ENCODE peak calls at places on chromosome 4, in nine cellular contexts. Y is esophagus muscularis mucosa, D is suprapubic skin, K is stomach, U is SK-N-SH, Z is K562, F is A549, Q is ovary, L is tibial nerve. S is an unnamed sample.
A peak's percentile ranks its signal among the peaks of the same experiment; 100 is the strongest.

GRCh38 chr4:22170353-22170752 is 221.8 kb upstream of the KCNIP4 start:
- DNase-seq in Y (no peak), D (no peak), K (no peak), U (no peak), Z (no peak), F (no peak), Q (no peak), L (no peak), S (no peak)

GRCh38 chr4:42143996-42144395 is 8.5 kb downstream of the BEND4 start:
- DNase-seq in Y (no peak), D (no peak), K (no peak), U (no peak), Z (no peak), F (no peak), Q (no peak), L (no peak), S (no peak)

GRCh38 chr4:72449705-72450104 is 119.3 kb downstream of the ADAMTS3 start:
- DNase-seq in Y (no peak), D (no peak), K (no peak), U (no peak), Z (no peak), F (no peak), Q (no peak), L (no peak), S (no peak)

GRCh38 chr4:93480452-93480851 is 348.1 kb upstream of the ATOH1 start:
- DNase-seq in Y (no peak), D (no peak), K (no peak), U (no peak), Z (no peak), F (no peak), Q (no peak), L (no peak), S (no peak)

GRCh38 chr4:48578132-48578964 is 88.3 kb downstream of the ZAR1 start:
- DNase-seq in Y (no peak), D (no peak), K (peak; percentile 60), U (peak; percentile 59), Z (peak; percentile 57), F (peak; percentile 18), Q (peak; percentile 71), L (peak; percentile 89), S (no peak)

GRCh38 chr4:118989098-118990080 is 100.7 kb downstream of the SYNPO2 start:
- DNase-seq in Y (peak; percentile 91), D (no peak), K (no peak), U (no peak), Z (no peak), F (peak; percentile 7), Q (no peak), L (no peak), S (no peak)

GRCh38 chr4:147778942-147779341 is 47.1 kb downstream of the ARHGAP10 start:
- DNase-seq in Y (no peak), D (no peak), K (no peak), U (no peak), Z (no peak), F (no peak), Q (no peak), L (no peak), S (no peak)

GRCh38 chr4:11720292-11720691 is 291.6 kb upstream of the HS3ST1 start:
- DNase-seq in Y (no peak), D (no peak), K (no peak), U (peak; percentile 4), Z (peak; percentile 9), F (peak; percentile 2), Q (no peak), L (peak; percentile 16), S (no peak)

DNA sequence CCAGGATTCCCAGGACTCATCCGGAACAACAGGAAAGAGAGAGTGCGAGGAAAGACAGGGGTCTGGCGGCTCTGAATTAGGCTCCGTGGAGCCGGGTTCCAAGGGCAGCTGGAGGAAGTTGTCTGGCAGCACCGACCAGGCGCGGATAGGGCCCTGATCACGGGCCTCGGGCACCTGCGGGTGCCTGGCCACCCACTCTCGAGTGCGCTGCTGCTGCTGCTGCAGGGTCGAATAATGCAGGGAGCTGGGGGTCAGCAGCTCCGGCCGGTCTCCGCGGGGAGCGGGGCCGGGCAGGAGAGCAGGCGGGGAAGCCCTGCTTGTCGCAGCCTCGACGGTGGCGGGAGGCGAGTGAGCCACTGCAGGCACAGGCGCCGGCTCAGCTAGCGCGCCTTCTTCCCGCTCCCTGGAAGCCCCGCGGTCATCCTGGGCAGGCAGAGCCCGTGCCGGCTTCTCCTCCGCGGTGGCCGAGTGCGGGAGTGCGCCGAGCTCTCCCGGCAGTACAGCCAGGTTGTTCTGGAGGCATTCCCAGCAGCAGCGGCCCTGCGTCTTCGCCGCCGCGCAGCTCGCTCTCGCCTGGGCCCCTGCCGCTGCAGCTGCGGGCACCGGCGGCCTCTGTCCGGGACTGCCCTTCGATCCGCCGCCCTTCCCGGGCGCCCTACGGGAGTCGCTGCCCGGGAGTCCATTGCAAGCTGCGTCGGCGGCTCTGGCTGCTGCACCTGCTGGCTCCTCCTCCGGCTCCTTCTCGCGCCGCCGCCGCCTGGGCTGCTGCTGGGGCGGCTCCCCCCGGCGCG is 1.0 kb downstream of the SOWAHB start:
- DNase-seq in Y (no peak), D (no peak), K (peak; percentile 70), U (peak; percentile 76), Z (no peak), F (peak; percentile 19), Q (no peak), L (no peak), S (peak; percentile 47)
- TF ChIP-seq EP300 in Y (no peak), D (no peak), K (no peak), U (no peak), Z (no peak), F (no peak), Q (no peak), L (no peak), S (no peak)

GRCh38 chr4:80069837-80070788 is 2.9 kb downstream of the ANTXR2 start:
- DNase-seq in Y (no peak), D (no peak), K (no peak), U (no peak), Z (no peak), F (no peak), Q (no peak), L (no peak), S (no peak)

GRCh38 chr4:80070880-80071620 is 2.0 kb downstream of the ANTXR2 start:
- DNase-seq in Y (no peak), D (no peak), K (no peak), U (no peak), Z (no peak), F (no peak), Q (no peak), L (no peak), S (no peak)

GRCh38 chr4:80072607-80073361 is at the start of gene ANTXR2:
- DNase-seq in Y (peak; percentile 96), D (peak; percentile 94), K (peak; percentile 85), U (peak; percentile 86), Z (peak; percentile 84), F (peak; percentile 47), Q (peak; percentile 87), L (peak; percentile 80), S (peak; percentile 94)

GRCh38 chr4:80073362-80074008 is 456 bp upstream of the ANTXR2 start:
- DNase-seq in Y (no peak), D (no peak), K (no peak), U (no peak), Z (no peak), F (no peak), Q (no peak), L (no peak), S (no peak)

GRCh38 chr4:80071643-80072606 is 1.1 kb downstream of the ANTXR2 start:
- DNase-seq in Y (no peak), D (peak; percentile 80), K (peak; percentile 39), U (no peak), Z (peak; percentile 38), F (no peak), Q (peak; percentile 62), L (peak; percentile 39), S (no peak)
- TF ChIP-seq CTCF in Y (no peak), D (no peak), K (no peak), U (no peak), Z (no peak), F (no peak), Q (no peak), L (no peak), S (no peak)

GRCh38 chr4:1215347-1216075 is 33.4 kb downstream of the CTBP1 start:
- DNase-seq in Y (no peak), D (no peak), K (peak; percentile 43), U (no peak), Z (no peak), F (no peak), Q (no peak), L (peak; percentile 44), S (no peak)

GRCh38 chr4:1218892-1219552 is 29.9 kb downstream of the CTBP1 start:
- DNase-seq in Y (no peak), D (no peak), K (no peak), U (no peak), Z (no peak), F (no peak), Q (no peak), L (no peak), S (no peak)

GRCh38 chr4:1216076-1216614 is 32.8 kb downstream of the CTBP1 start:
- DNase-seq in Y (no peak), D (no peak), K (no peak), U (no peak), Z (no peak), F (no peak), Q (no peak), L (no peak), S (no peak)

GRCh38 chr4:1216869-1217294 is 32.0 kb downstream of the CTBP1 start:
- DNase-seq in Y (no peak), D (peak; percentile 71), K (peak; percentile 48), U (no peak), Z (no peak), F (no peak), Q (no peak), L (no peak), S (peak; percentile 61)

GRCh38 chr4:1217366-1217765 is 31.6 kb downstream of the CTBP1 start:
- DNase-seq in Y (no peak), D (no peak), K (no peak), U (no peak), Z (no peak), F (no peak), Q (no peak), L (no peak), S (no peak)
- H3K4me1 ChIP-seq in Y (peaks cover 71% of the 10 kb centered on the region), D (peaks cover 64% of the 10 kb centered on the region), K (peaks cover 43% of the 10 kb centered on the region), U (no peaks in the 10 kb centered on the region), Z (no peaks in the 10 kb centered on the region), F (no peaks in the 10 kb centered on the region), Q (peaks cover 5% of the 10 kb centered on the region), L (peaks cover 22% of the 10 kb centered on the region), S (peaks cover 35% of the 10 kb centered on the region)

GRCh38 chr4:82748176-82748575 is 50.4 kb downstream of the SCD5 start:
- DNase-seq in Y (no peak), D (no peak), K (no peak), U (no peak), Z (no peak), F (no peak), Q (no peak), L (no peak), S (no peak)

GRCh38 chr4:82746705-82747567 is 51.7 kb downstream of the SCD5 start:
- DNase-seq in Y (no peak), D (no peak), K (no peak), U (no peak), Z (no peak), F (no peak), Q (no peak), L (no peak), S (no peak)

GRCh38 chr4:82745173-82745842 is 53.3 kb downstream of the SCD5 start:
- DNase-seq in Y (no peak), D (no peak), K (no peak), U (no peak), Z (no peak), F (no peak), Q (no peak), L (no peak), S (no peak)

GRCh38 chr4:82741188-82741587 is 57.4 kb downstream of the SCD5 start:
- DNase-seq in Y (no peak), D (no peak), K (no peak), U (no peak), Z (no peak), F (no peak), Q (no peak), L (no peak), S (no peak)

GRCh38 chr4:82744284-82744963 is 54.2 kb downstream of the SCD5 start:
- DNase-seq in Y (no peak), D (no peak), K (peak; percentile 82), U (no peak), Z (no peak), F (no peak), Q (no peak), L (no peak), S (peak; percentile 62)
- TF ChIP-seq EP300 in Y (no peak), D (no peak), K (no peak), U (no peak), Z (no peak), F (no peak), Q (no peak), L (no peak), S (no peak)

S was measured in upper lobe of left lung.